ENCODE peak calls at places on chromosomes 3 and 15, in four cellular contexts. One of them, this sample, is unnamed.

GRCh38 chr3:55721716-55722484 is 234.8 kb upstream of the WNT5A start:
- DNase-seq in HL-60: no peak
- DNase-seq in neural crest cell: peak
- DNase-seq in GM12865: peak
- DNase-seq in this sample: peak

GRCh38 chr3:52086939-52087675 is 30.7 kb upstream of the DUSP7 start:
- DNase-seq in HL-60: peak
- DNase-seq in neural crest cell: no peak
- DNase-seq in GM12865: no peak
- DNase-seq in this sample: no peak

GRCh38 chr3:26718295-26718694 is 95.7 kb downstream of the LRRC3B start:
- DNase-seq in HL-60: no peak
- DNase-seq in neural crest cell: no peak
- DNase-seq in GM12865: no peak
- DNase-seq in this sample: no peak

GRCh38 chr3:78728406-78729145 is 1039.2 kb downstream of the ROBO1 start:
- DNase-seq in HL-60: no peak
- DNase-seq in neural crest cell: no peak
- DNase-seq in GM12865: peak
- DNase-seq in this sample: no peak

GRCh38 chr15:48190932-48191573 is 412 bp upstream of the CTXN2 start:
- DNase-seq in HL-60: peak
- DNase-seq in neural crest cell: peak
- DNase-seq in GM12865: peak
- DNase-seq in this sample: peak

GRCh38 chr3:119434703-119435102 is 28.7 kb downstream of the TMEM39A start:
- DNase-seq in HL-60: no peak
- DNase-seq in neural crest cell: no peak
- DNase-seq in GM12865: no peak
- DNase-seq in this sample: no peak

GRCh38 chr15:45630958-45631691 is 3.7 kb upstream of the SQOR start:
- DNase-seq in HL-60: no peak
- DNase-seq in neural crest cell: no peak
- DNase-seq in GM12865: peak
- DNase-seq in this sample: no peak

GRCh38 chr15:61228025-61228901 is 839 bp downstream of the RORA start:
- DNase-seq in HL-60: no peak
- DNase-seq in neural crest cell: peak
- DNase-seq in GM12865: no peak
- DNase-seq in this sample: peak

GRCh38 chr3:9583792-9584191 is 30.2 kb upstream of the LHFPL4 start:
- DNase-seq in HL-60: no peak
- DNase-seq in neural crest cell: no peak
- DNase-seq in GM12865: no peak
- DNase-seq in this sample: no peak

GRCh38 chr3:48285132-48285531 is 44.2 kb downstream of the ZNF589 start:
- DNase-seq in HL-60: no peak
- DNase-seq in neural crest cell: no peak
- DNase-seq in GM12865: no peak
- DNase-seq in this sample: no peak

GRCh38 chr3:172991424-172991996 is 149.5 kb downstream of the SPATA16 start:
- DNase-seq in HL-60: no peak
- DNase-seq in neural crest cell: no peak
- DNase-seq in GM12865: no peak
- DNase-seq in this sample: no peak

GRCh38 chr3:172989373-172989772 is 151.7 kb downstream of the SPATA16 start:
- DNase-seq in HL-60: no peak
- DNase-seq in neural crest cell: no peak
- DNase-seq in GM12865: no peak
- DNase-seq in this sample: no peak

GRCh38 chr3:172984938-172985337 is 156.1 kb downstream of the SPATA16 start:
- DNase-seq in HL-60: no peak
- DNase-seq in neural crest cell: no peak
- DNase-seq in GM12865: no peak
- DNase-seq in this sample: no peak

GRCh38 chr3:172982731-172983364 is 158.2 kb downstream of the SPATA16 start:
- DNase-seq in HL-60: no peak
- DNase-seq in neural crest cell: no peak
- DNase-seq in GM12865: no peak
- DNase-seq in this sample: no peak

GRCh38 chr3:172987268-172987667 is 153.8 kb downstream of the SPATA16 start:
- DNase-seq in HL-60: no peak
- DNase-seq in neural crest cell: no peak
- DNase-seq in GM12865: no peak
- DNase-seq in this sample: no peak
- TF ChIP-seq CTCF in HL-60: no peak
- TF ChIP-seq CTCF in neural crest cell: peak
- TF ChIP-seq CTCF in GM12865: no peak
- TF ChIP-seq CTCF in this sample: peak

GRCh38 chr3:49668414-49668797 is 5.7 kb upstream of the APEH start:
- DNase-seq in HL-60: no peak
- DNase-seq in neural crest cell: no peak
- DNase-seq in GM12865: no peak
- DNase-seq in this sample: no peak
- TF ChIP-seq CTCF in HL-60: no peak
- TF ChIP-seq CTCF in neural crest cell: no peak
- TF ChIP-seq CTCF in GM12865: no peak
- TF ChIP-seq CTCF in this sample: no peak

GRCh38 chr3:45001738-45002137 is 24.4 kb upstream of the CLEC3B start:
- DNase-seq in HL-60: no peak
- DNase-seq in neural crest cell: no peak
- DNase-seq in GM12865: no peak
- DNase-seq in this sample: no peak
- TF ChIP-seq CTCF in HL-60: no peak
- TF ChIP-seq CTCF in neural crest cell: peak
- TF ChIP-seq CTCF in GM12865: no peak
- TF ChIP-seq CTCF in this sample: no peak

GRCh38 chr15:32674681-32675080 is 33.2 kb downstream of the SCG5 start:
- DNase-seq in HL-60: no peak
- DNase-seq in neural crest cell: no peak
- DNase-seq in GM12865: no peak
- DNase-seq in this sample: no peak
- TF ChIP-seq CTCF in HL-60: no peak
- TF ChIP-seq CTCF in neural crest cell: no peak
- TF ChIP-seq CTCF in GM12865: no peak
- TF ChIP-seq CTCF in this sample: no peak

GRCh38 chr15:77782691-77783090 is 150.0 kb upstream of the LINGO1 start:
- DNase-seq in HL-60: no peak
- DNase-seq in neural crest cell: no peak
- DNase-seq in GM12865: no peak
- DNase-seq in this sample: no peak

GRCh38 chr15:77786956-77787355 is 154.2 kb upstream of the LINGO1 start:
- DNase-seq in HL-60: no peak
- DNase-seq in neural crest cell: no peak
- DNase-seq in GM12865: no peak
- DNase-seq in this sample: no peak

GRCh38 chr15:77786181-77786890 is 153.6 kb upstream of the LINGO1 start:
- DNase-seq in HL-60: no peak
- DNase-seq in neural crest cell: no peak
- DNase-seq in GM12865: no peak
- DNase-seq in this sample: no peak

GRCh38 chr15:77783636-77784035 is 150.9 kb upstream of the LINGO1 start:
- DNase-seq in HL-60: no peak
- DNase-seq in neural crest cell: no peak
- DNase-seq in GM12865: no peak
- DNase-seq in this sample: no peak

GRCh38 chr15:77784361-77785292 is 151.9 kb upstream of the LINGO1 start:
- DNase-seq in HL-60: peak
- DNase-seq in neural crest cell: peak
- DNase-seq in GM12865: peak
- DNase-seq in this sample: peak
- TF ChIP-seq CTCF in HL-60: no peak
- TF ChIP-seq CTCF in neural crest cell: peak
- TF ChIP-seq CTCF in GM12865: peak
- TF ChIP-seq CTCF in this sample: peak

DNA sequence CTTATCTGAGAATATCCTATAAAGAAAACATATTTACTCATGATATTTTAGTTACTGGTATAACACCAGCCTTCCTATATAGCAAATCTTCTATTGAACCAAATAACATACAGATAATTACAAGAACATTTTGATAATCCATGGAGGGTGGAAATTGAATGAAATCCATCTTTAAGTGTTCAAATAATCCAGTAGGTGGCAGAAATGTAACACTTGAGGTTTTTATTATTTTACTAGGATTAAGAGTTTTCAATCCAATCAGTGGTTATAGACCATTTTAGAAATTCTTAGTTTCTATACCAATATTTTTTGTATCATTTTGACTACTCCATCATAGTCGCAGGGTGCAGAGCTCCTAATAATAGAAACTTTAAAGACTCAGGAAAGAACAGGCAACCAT is 101.9 kb upstream of the KCNH8 start:
- DNase-seq in HL-60: no peak
- DNase-seq in neural crest cell: no peak
- DNase-seq in GM12865: no peak
- DNase-seq in this sample: no peak
- TF ChIP-seq CTCF in HL-60: no peak
- TF ChIP-seq CTCF in neural crest cell: peak
- TF ChIP-seq CTCF in GM12865: no peak
- TF ChIP-seq CTCF in this sample: peak

GRCh38 chr3:195135921-195136320 is 135.0 kb downstream of the XXYLT1 start:
- DNase-seq in HL-60: no peak
- DNase-seq in neural crest cell: no peak
- DNase-seq in GM12865: no peak
- DNase-seq in this sample: no peak

GRCh38 chr3:195131149-195131548 is 139.8 kb downstream of the XXYLT1 start:
- DNase-seq in HL-60: no peak
- DNase-seq in neural crest cell: no peak
- DNase-seq in GM12865: no peak
- DNase-seq in this sample: no peak

GRCh38 chr3:195129072-195129643 is 141.8 kb downstream of the XXYLT1 start:
- DNase-seq in HL-60: no peak
- DNase-seq in neural crest cell: no peak
- DNase-seq in GM12865: no peak
- DNase-seq in this sample: no peak

GRCh38 chr3:195129644-195130492 is 141.1 kb downstream of the XXYLT1 start:
- DNase-seq in HL-60: no peak
- DNase-seq in neural crest cell: no peak
- DNase-seq in GM12865: peak
- DNase-seq in this sample: peak

GRCh38 chr3:195133462-195133861 is 137.5 kb downstream of the XXYLT1 start:
- DNase-seq in HL-60: no peak
- DNase-seq in neural crest cell: no peak
- DNase-seq in GM12865: peak
- DNase-seq in this sample: no peak
- TF ChIP-seq CTCF in HL-60: no peak
- TF ChIP-seq CTCF in neural crest cell: no peak
- TF ChIP-seq CTCF in GM12865: no peak
- TF ChIP-seq CTCF in this sample: no peak